ENCODE peak calls at places on chromosome 6, in six cellular contexts. One of them, this sample, is unnamed.

GRCh38 chr6:128062882-128063603 is 162.2 kb upstream of the THEMIS start:
- DNase-seq in H1: no peak
- DNase-seq in stomach: no peak
- DNase-seq in A549: peak; percentile 9
- DNase-seq in sigmoid colon: no peak
- DNase-seq in tibial nerve: no peak
- DNase-seq in this sample: no peak

GRCh38 chr6:41634657-41635056 is 3.6 kb upstream of the MDFI start:
- DNase-seq in H1: no peak
- DNase-seq in stomach: no peak
- DNase-seq in A549: no peak
- DNase-seq in sigmoid colon: peak; percentile 58
- DNase-seq in tibial nerve: no peak
- DNase-seq in this sample: no peak

GRCh38 chr6:63624091-63624490 is 11.5 kb upstream of the PHF3 start:
- DNase-seq in H1: no peak
- DNase-seq in stomach: no peak
- DNase-seq in A549: no peak
- DNase-seq in sigmoid colon: no peak
- DNase-seq in tibial nerve: no peak
- DNase-seq in this sample: no peak

GRCh38 chr6:125598422-125598821 is 151.0 kb upstream of the HEY2 start:
- DNase-seq in H1: no peak
- DNase-seq in stomach: no peak
- DNase-seq in A549: peak; percentile 36
- DNase-seq in sigmoid colon: no peak
- DNase-seq in tibial nerve: peak; percentile 27
- DNase-seq in this sample: peak; percentile 28

GRCh38 chr6:37903671-37904355 is 84.3 kb downstream of the ZFAND3 start:
- DNase-seq in H1: no peak
- DNase-seq in stomach: no peak
- DNase-seq in A549: no peak
- DNase-seq in sigmoid colon: no peak
- DNase-seq in tibial nerve: no peak
- DNase-seq in this sample: no peak

GRCh38 chr6:14720411-14721102 is 525.3 kb upstream of the JARID2 start:
- DNase-seq in H1: no peak
- DNase-seq in stomach: no peak
- DNase-seq in A549: no peak
- DNase-seq in sigmoid colon: no peak
- DNase-seq in tibial nerve: no peak
- DNase-seq in this sample: no peak

GRCh38 chr6:150830409-150831165 is 34.9 kb upstream of the MTHFD1L start:
- DNase-seq in H1: no peak
- DNase-seq in stomach: no peak
- DNase-seq in A549: no peak
- DNase-seq in sigmoid colon: no peak
- DNase-seq in tibial nerve: no peak
- DNase-seq in this sample: no peak

GRCh38 chr6:169848946-169849345 is 97.5 kb downstream of the ERMARD start:
- DNase-seq in H1: no peak
- DNase-seq in stomach: peak; percentile 11
- DNase-seq in A549: no peak
- DNase-seq in sigmoid colon: no peak
- DNase-seq in tibial nerve: no peak
- DNase-seq in this sample: no peak

GRCh38 chr6:101110814-101111213 is 229.7 kb upstream of the ASCC3 start:
- DNase-seq in H1: no peak
- DNase-seq in stomach: no peak
- DNase-seq in A549: no peak
- DNase-seq in sigmoid colon: no peak
- DNase-seq in tibial nerve: no peak
- DNase-seq in this sample: no peak

GRCh38 chr6:39300739-39301138 is 13.5 kb downstream of the KCNK17 start:
- DNase-seq in H1: no peak
- DNase-seq in stomach: no peak
- DNase-seq in A549: no peak
- DNase-seq in sigmoid colon: no peak
- DNase-seq in tibial nerve: no peak
- DNase-seq in this sample: no peak

GRCh38 chr6:168414696-168415095 is 26.3 kb upstream of the SMOC2 start:
- DNase-seq in H1: no peak
- DNase-seq in stomach: no peak
- DNase-seq in A549: no peak
- DNase-seq in sigmoid colon: no peak
- DNase-seq in tibial nerve: no peak
- DNase-seq in this sample: no peak

GRCh38 chr6:41723178-41723935 is 12.1 kb downstream of the TFEB start:
- DNase-seq in H1: no peak
- DNase-seq in stomach: peak; percentile 59
- DNase-seq in A549: peak; percentile 63
- DNase-seq in sigmoid colon: peak; percentile 91
- DNase-seq in tibial nerve: peak; percentile 63
- DNase-seq in this sample: no peak

GRCh38 chr6:28410767-28411166 is 11.2 kb upstream of the ZSCAN12 start:
- DNase-seq in H1: no peak
- DNase-seq in stomach: no peak
- DNase-seq in A549: no peak
- DNase-seq in sigmoid colon: no peak
- DNase-seq in tibial nerve: no peak
- DNase-seq in this sample: no peak

GRCh38 chr6:28408076-28408802 is 8.7 kb upstream of the ZSCAN12 start:
- DNase-seq in H1: no peak
- DNase-seq in stomach: no peak
- DNase-seq in A549: no peak
- DNase-seq in sigmoid colon: no peak
- DNase-seq in tibial nerve: no peak
- DNase-seq in this sample: no peak

GRCh38 chr6:28413681-28414080 is 14.1 kb upstream of the ZSCAN12 start:
- DNase-seq in H1: no peak
- DNase-seq in stomach: no peak
- DNase-seq in A549: no peak
- DNase-seq in sigmoid colon: no peak
- DNase-seq in tibial nerve: no peak
- DNase-seq in this sample: no peak
- TF ChIP-seq EP300 in H1: no peak
- TF ChIP-seq EP300 in stomach: no peak
- TF ChIP-seq EP300 in A549: no peak
- TF ChIP-seq EP300 in sigmoid colon: no peak
- TF ChIP-seq EP300 in tibial nerve: no peak
- TF ChIP-seq EP300 in this sample: no peak

GRCh38 chr6:47729019-47729418 is 30.6 kb downstream of the ADGRF4 start:
- DNase-seq in H1: no peak
- DNase-seq in stomach: no peak
- DNase-seq in A549: no peak
- DNase-seq in sigmoid colon: no peak
- DNase-seq in tibial nerve: no peak
- DNase-seq in this sample: no peak

GRCh38 chr6:47733879-47734558 is 35.6 kb downstream of the ADGRF4 start:
- DNase-seq in H1: no peak
- DNase-seq in stomach: no peak
- DNase-seq in A549: peak; percentile 28
- DNase-seq in sigmoid colon: no peak
- DNase-seq in tibial nerve: peak; percentile 10
- DNase-seq in this sample: no peak

GRCh38 chr6:47727391-47727790 is 29.0 kb downstream of the ADGRF4 start:
- DNase-seq in H1: no peak
- DNase-seq in stomach: no peak
- DNase-seq in A549: no peak
- DNase-seq in sigmoid colon: no peak
- DNase-seq in tibial nerve: no peak
- DNase-seq in this sample: no peak

GRCh38 chr6:47724300-47724699 is 25.9 kb downstream of the ADGRF4 start:
- DNase-seq in H1: no peak
- DNase-seq in stomach: no peak
- DNase-seq in A549: no peak
- DNase-seq in sigmoid colon: no peak
- DNase-seq in tibial nerve: no peak
- DNase-seq in this sample: no peak

GRCh38 chr6:47729457-47729856 is 31.1 kb downstream of the ADGRF4 start:
- DNase-seq in H1: no peak
- DNase-seq in stomach: no peak
- DNase-seq in A549: no peak
- DNase-seq in sigmoid colon: no peak
- DNase-seq in tibial nerve: no peak
- DNase-seq in this sample: no peak
- TF ChIP-seq EP300 in H1: no peak
- TF ChIP-seq EP300 in stomach: no peak
- TF ChIP-seq EP300 in A549: no peak
- TF ChIP-seq EP300 in sigmoid colon: no peak
- TF ChIP-seq EP300 in tibial nerve: no peak
- TF ChIP-seq EP300 in this sample: no peak

DNA sequence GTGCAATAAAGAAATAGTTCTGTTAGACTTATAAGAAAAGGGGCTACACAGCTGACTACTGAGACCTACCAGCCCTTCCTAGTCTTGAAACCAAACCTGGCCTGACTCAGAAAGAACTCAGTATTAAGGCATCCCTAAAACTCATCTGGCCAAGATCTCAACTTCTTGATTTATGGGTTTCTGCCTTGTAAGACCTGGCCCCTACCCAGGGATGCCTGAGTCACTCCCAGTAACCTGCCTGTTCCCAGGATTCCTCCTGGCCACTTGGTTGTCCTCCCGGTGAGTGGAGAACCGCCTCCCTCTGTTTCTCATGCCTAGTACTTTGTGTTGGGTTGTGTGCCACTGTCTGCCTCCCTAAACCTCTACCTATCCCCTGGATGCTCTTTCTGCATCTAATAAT is 189.4 kb upstream of the PREP start:
- DNase-seq in H1: no peak
- DNase-seq in stomach: no peak
- DNase-seq in A549: peak; percentile 88
- DNase-seq in sigmoid colon: peak; percentile 70
- DNase-seq in tibial nerve: no peak
- DNase-seq in this sample: no peak
- TF ChIP-seq EP300 in H1: no peak
- TF ChIP-seq EP300 in stomach: no peak
- TF ChIP-seq EP300 in A549: peak; percentile 50
- TF ChIP-seq EP300 in sigmoid colon: no peak
- TF ChIP-seq EP300 in tibial nerve: no peak
- TF ChIP-seq EP300 in this sample: no peak

DNA sequence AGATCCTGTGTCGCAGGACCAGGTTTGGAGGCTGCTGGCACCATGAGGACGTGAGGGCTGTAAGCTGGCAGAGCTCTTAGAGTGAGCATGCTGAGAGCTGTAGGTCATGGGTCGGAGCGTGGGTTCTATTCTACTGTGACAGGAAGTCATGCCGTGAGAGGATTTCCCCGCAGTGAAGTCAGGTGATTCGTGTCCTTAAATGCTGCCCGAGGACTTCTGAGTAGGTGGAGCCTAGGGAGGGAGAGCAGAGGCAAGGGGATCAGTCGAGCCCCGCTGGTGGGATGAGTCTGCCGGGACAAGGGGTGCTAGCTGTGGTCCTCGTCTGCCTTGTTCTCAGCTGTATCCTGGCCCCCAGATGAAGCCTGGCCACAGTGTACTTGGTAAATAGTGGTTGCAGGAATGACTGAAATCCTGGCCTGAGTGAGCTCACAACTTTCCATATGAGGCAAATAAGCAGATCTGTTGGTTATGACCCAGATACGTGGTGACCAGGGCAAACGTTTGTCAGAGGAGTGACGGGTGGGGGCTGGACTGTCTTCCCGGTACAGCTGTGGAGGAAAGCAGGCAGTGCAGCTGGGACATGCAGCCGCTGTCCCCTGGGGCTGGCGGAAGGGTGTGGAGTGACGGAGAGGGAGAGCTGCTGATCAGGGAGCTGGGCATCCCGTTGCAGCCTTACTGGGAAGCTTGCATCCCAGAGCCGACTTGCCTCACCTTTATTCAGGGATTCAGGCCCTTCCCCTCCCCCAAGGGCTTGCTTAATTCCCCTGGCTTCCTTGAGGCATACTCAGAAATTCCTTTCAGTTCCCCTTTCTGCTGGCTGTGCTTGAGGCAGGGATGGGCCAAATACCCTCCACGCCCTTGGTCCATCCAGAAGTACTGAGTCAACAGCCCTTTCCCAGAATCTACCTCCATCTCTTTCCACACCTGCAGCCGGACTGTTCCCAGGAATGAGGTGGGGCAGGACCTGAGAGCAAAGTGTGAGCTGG is 250.9 kb upstream of the RREB1 start:
- DNase-seq in H1: peak; percentile 55
- DNase-seq in stomach: peak; percentile 67
- DNase-seq in A549: peak; percentile 33
- DNase-seq in sigmoid colon: peak; percentile 76
- DNase-seq in tibial nerve: peak; percentile 68
- DNase-seq in this sample: no peak
- TF ChIP-seq EP300 in H1: no peak
- TF ChIP-seq EP300 in stomach: no peak
- TF ChIP-seq EP300 in A549: no peak
- TF ChIP-seq EP300 in sigmoid colon: no peak
- TF ChIP-seq EP300 in tibial nerve: no peak
- TF ChIP-seq EP300 in this sample: no peak

GRCh38 chr6:139751179-139751578 is 376.7 kb upstream of the CITED2 start:
- DNase-seq in H1: no peak
- DNase-seq in stomach: no peak
- DNase-seq in A549: no peak
- DNase-seq in sigmoid colon: no peak
- DNase-seq in tibial nerve: no peak
- DNase-seq in this sample: no peak

GRCh38 chr6:139752086-139752485 is 377.6 kb upstream of the CITED2 start:
- DNase-seq in H1: no peak
- DNase-seq in stomach: no peak
- DNase-seq in A549: no peak
- DNase-seq in sigmoid colon: no peak
- DNase-seq in tibial nerve: no peak
- DNase-seq in this sample: no peak

GRCh38 chr6:139756381-139756780 is 381.9 kb upstream of the CITED2 start:
- DNase-seq in H1: no peak
- DNase-seq in stomach: no peak
- DNase-seq in A549: no peak
- DNase-seq in sigmoid colon: no peak
- DNase-seq in tibial nerve: no peak
- DNase-seq in this sample: no peak

GRCh38 chr6:139754898-139755754 is 380.7 kb upstream of the CITED2 start:
- DNase-seq in H1: no peak
- DNase-seq in stomach: no peak
- DNase-seq in A549: no peak
- DNase-seq in sigmoid colon: no peak
- DNase-seq in tibial nerve: no peak
- DNase-seq in this sample: no peak

DNA sequence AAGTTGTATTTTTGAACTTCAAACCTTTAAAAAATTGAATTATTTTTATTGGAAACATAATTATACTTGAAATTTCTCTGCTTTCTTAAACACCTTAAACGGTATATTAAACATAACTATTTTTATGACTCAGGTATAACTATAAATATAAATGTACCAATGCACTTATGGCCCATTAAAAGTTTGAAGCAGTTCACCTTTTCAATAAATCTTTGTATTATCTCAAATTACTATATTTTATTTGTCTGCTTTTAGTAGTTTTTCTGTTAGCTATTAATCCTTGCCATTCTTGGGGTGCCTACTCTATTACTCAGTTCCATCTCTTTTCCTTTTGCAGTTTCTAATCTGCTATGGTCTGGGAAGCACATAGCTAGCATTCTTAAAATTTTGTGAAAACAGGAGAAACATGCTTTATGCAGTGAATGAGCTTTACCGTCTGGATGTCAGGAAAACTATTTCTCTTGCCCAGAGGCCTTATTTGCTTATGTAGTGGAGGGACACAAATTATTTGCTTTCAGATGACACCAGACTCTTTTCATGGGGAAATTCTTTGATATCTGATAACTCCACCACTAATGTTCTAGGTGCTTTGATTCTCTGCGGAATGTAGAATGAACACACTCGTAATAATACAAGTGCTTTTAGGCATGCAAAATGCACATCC is 378.9 kb upstream of the CITED2 start:
- DNase-seq in H1: no peak
- DNase-seq in stomach: no peak
- DNase-seq in A549: no peak
- DNase-seq in sigmoid colon: no peak
- DNase-seq in tibial nerve: no peak
- DNase-seq in this sample: no peak
- TF ChIP-seq EP300 in H1: no peak
- TF ChIP-seq EP300 in stomach: no peak
- TF ChIP-seq EP300 in A549: peak; percentile 30
- TF ChIP-seq EP300 in sigmoid colon: no peak
- TF ChIP-seq EP300 in tibial nerve: no peak
- TF ChIP-seq EP300 in this sample: no peak